ENCODE peak calls at places on chromosomes 1 and 21, in four cellular contexts. F, G, O and P are unnamed samples.
A peak's percentile ranks its signal among the peaks of the same experiment; 100 is the strongest.

GRCh38 chr1:203207751-203208150 is 21.2 kb upstream of the CHI3L1 start:
- DNase-seq in G (no peak), F (no peak), O (no peak), P (no peak)

GRCh38 chr1:59879556-59879955 is 47.0 kb downstream of the CYP2J2 start:
- DNase-seq in G (peak; percentile 61), F (no peak), O (peak; percentile 65), P (peak; percentile 84)

GRCh38 chr1:220926146-220926545 is 46.9 kb downstream of the HLX start:
- DNase-seq in O (no peak), G (no peak), F (no peak), P (no peak)

GRCh38 chr1:10634428-10635384 is 160.0 kb downstream of the PEX14 start:
- DNase-seq in F (no peak), G (no peak), O (no peak), P (no peak)

GRCh38 chr1:25898223-25899015 is 7.8 kb downstream of the STMN1 start:
- DNase-seq in G (no peak), F (no peak), O (no peak), P (no peak)

GRCh38 chr1:50268049-50268448 is 155.2 kb downstream of the DMRTA2 start:
- DNase-seq in G (peak; percentile 26), O (peak; percentile 6), F (no peak), P (peak; percentile 28)

GRCh38 chr21:46472246-46472645 is 13.6 kb downstream of the DIP2A start:
- DNase-seq in F (no peak), G (no peak), O (no peak), P (no peak)

GRCh38 chr21:45607922-45608295 is 35.6 kb upstream of the PCBP3 start:
- DNase-seq in F (no peak), O (no peak), G (no peak), P (no peak)

GRCh38 chr1:2465371-2466269 is 10.5 kb upstream of the PLCH2 start:
- DNase-seq in G (no peak), F (no peak), O (no peak), P (no peak)

GRCh38 chr21:34790834-34791233 is 122.0 kb downstream of the CLIC6 start:
- DNase-seq in G (no peak), F (no peak), O (no peak), P (no peak)

GRCh38 chr1:178055779-178056471 is 38.0 kb upstream of the RASAL2 start:
- DNase-seq in F (peak; percentile 32), O (peak; percentile 81), G (peak; percentile 3), P (peak; percentile 30)

GRCh38 chr21:32131960-32132359 is 146.9 kb downstream of the MIS18A start:
- DNase-seq in F (no peak), O (peak; percentile 20), G (peak; percentile 65), P (no peak)

GRCh38 chr1:21622466-21623315 is 46.5 kb downstream of the RAP1GAP start:
- DNase-seq in O (no peak), G (no peak), F (no peak), P (peak; percentile 91)

GRCh38 chr1:113874017-113874879 is 2.7 kb upstream of the PTPN22 start:
- DNase-seq in F (peak; percentile 58), G (peak; percentile 70), O (peak; percentile 23), P (peak; percentile 45)

GRCh38 chr1:21294266-21295058 is 4.2 kb upstream of the ECE1 start:
- DNase-seq in F (peak; percentile 98), O (no peak), G (no peak), P (no peak)

GRCh38 chr21:45873418-45873817 is 108.2 kb upstream of the COL6A1 start:
- DNase-seq in G (no peak), F (no peak), O (no peak), P (no peak)

GRCh38 chr1:183817576-183818288 is 12.8 kb downstream of the RGL1 start:
- DNase-seq in O (no peak), F (no peak), G (no peak), P (no peak)

GRCh38 chr1:26852701-26853100 is 10.2 kb upstream of the SFN start:
- DNase-seq in G (no peak), F (no peak), O (no peak), P (no peak)

GRCh38 chr1:92599184-92599583 is 112.5 kb upstream of the GFI1 start:
- DNase-seq in O (peak; percentile 41), F (no peak), G (peak; percentile 30), P (no peak)

GRCh38 chr1:32619701-32620485 is 30.5 kb downstream of the ZBTB8OS start:
- DNase-seq in G (no peak), O (peak; percentile 11), F (peak; percentile 72), P (no peak)

GRCh38 chr1:110245876-110246620 is 35.9 kb downstream of the KCNC4 start:
- DNase-seq in G (no peak), O (no peak), F (no peak), P (no peak)
- TF ChIP-seq FOXM1 in G (no peak), O (no peak), F (no peak), P (no peak)

DNA sequence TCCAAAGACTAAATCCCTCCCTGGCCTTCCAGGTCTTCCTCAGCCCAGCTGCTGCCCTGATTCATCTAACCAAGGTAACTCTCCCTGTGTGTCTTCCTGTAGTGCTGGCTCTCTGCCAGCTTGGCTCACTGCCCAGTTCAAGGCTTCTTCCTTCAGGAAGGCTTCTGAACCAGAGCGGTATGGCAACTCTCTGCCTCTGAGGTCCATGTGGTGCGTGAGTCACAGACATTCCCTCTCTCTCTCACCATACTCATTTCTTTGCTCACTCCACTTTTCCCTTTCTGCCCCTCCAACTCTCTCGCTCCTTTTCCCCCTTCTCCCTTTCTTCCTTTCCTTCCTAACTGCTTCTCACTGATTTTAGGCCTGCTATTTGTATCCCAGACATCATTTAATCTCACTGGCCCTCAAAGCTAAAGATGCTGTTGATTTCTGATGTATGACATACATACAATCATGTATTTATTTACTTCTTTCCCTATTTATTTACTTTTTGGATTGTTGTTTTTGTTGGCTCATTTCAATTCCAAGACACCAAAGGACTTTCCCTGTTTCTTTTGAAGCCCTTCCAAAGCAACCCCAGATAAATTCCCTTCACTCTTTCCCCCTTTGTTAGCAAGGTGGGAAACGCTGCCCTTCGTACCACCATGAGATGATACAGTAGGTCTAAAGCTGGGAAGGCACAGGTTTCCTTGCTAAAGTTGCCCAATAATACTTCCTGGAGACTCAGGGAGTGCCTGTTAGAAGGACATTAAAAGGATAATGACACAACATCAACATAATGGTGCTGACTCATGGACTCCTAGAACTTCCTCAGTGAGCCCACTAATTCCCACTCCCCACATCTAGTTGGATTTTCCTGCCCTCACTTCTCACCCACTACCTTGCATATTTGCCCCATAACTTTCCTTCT is 17.8 kb downstream of the CFAP45 start:
- DNase-seq in F (no peak), O (peak; percentile 32), G (peak; percentile 84), P (peak; percentile 37)
- TF ChIP-seq BHLHE40 in F (no peak), O (no peak), G (peak; percentile 38), P (no peak)

DNA sequence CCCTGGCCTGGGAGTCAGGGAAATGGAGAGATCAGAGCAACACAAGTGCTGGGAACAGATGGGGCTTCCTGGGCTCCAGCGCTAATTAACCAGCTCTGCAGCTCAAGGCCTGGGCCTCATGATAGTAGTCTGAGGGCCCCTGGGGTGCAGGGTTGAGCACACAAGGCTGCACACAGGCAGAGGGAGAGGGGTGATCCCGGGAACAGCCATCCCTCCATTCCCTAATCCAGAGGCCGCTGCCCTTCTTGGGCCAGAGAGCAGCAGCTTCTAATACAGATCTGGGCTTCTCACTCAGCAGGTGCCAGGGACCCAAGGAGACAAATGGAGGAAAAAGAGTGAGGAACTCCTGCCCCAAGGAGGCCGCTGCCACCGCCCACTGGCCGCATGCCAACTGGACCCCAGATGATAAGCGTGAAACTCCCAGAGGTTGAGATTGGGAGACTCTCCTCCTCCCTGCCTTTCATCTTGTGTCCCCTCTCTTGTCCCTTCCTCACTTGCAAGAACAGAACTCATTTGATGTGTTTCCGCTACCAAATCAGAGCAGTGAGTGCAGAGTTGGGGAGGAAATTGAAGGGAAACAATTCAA is 58.1 kb upstream of the IFNAR2 start:
- DNase-seq in O (no peak), F (no peak), G (no peak), P (no peak)
- TF ChIP-seq FOXK2 in O (no peak), F (no peak), G (no peak), P (no peak)

GRCh38 chr1:200150721-200151120 is 123.2 kb downstream of the NR5A2 start:
- DNase-seq in G (peak; percentile 85), O (no peak), F (peak; percentile 49), P (peak; percentile 40)
- TF ChIP-seq FOXM1 in G (no peak), O (no peak), F (no peak), P (no peak)

GRCh38 chr1:214290399-214291037 is 9.6 kb downstream of the SMYD2 start:
- DNase-seq in G (no peak), O (no peak), F (no peak), P (no peak)
- TF ChIP-seq BHLHE40 in G (no peak), O (no peak), F (no peak), P (no peak)